ENCODE peak calls at places on chromosomes 3 and 15, in nine cellular contexts. One of them, this sample, is unnamed.

GRCh38 chr15:23532019-23532418 is 33.5 kb upstream of the MKRN3 start:
- DNase-seq in NCI-H460: peak; percentile 31
- DNase-seq in mucosa of gallbladder: no peak
- DNase-seq in coronary artery: no peak
- DNase-seq in NCI-H2081 treated with DMSO at 0.1 percent for 48 hours: no peak
- DNase-seq in HL-60: no peak
- DNase-seq in mucosa of descending colon: no peak
- DNase-seq in ACHN: no peak
- DNase-seq in AG09309: no peak
- DNase-seq in this sample: peak; percentile 66

GRCh38 chr3:33317963-33318708 is 40.9 kb downstream of the FBXL2 start:
- DNase-seq in mucosa of descending colon: no peak
- DNase-seq in HL-60: no peak
- DNase-seq in ACHN: no peak
- DNase-seq in AG09309: no peak
- DNase-seq in mucosa of gallbladder: no peak
- DNase-seq in NCI-H2081 treated with DMSO at 0.1 percent for 48 hours: no peak
- DNase-seq in coronary artery: no peak
- DNase-seq in NCI-H460: peak; percentile 8
- DNase-seq in this sample: peak; percentile 39

GRCh38 chr3:182940266-182940808 is 40.0 kb downstream of the DCUN1D1 start:
- DNase-seq in coronary artery: no peak
- DNase-seq in AG09309: no peak
- DNase-seq in ACHN: no peak
- DNase-seq in HL-60: no peak
- DNase-seq in mucosa of gallbladder: no peak
- DNase-seq in NCI-H460: no peak
- DNase-seq in mucosa of descending colon: no peak
- DNase-seq in NCI-H2081 treated with DMSO at 0.1 percent for 48 hours: no peak
- DNase-seq in this sample: no peak

GRCh38 chr3:119322021-119322522 is 27.9 kb downstream of the ARHGAP31 start:
- DNase-seq in AG09309: no peak
- DNase-seq in mucosa of gallbladder: no peak
- DNase-seq in NCI-H2081 treated with DMSO at 0.1 percent for 48 hours: no peak
- DNase-seq in ACHN: peak; percentile 23
- DNase-seq in HL-60: no peak
- DNase-seq in coronary artery: no peak
- DNase-seq in mucosa of descending colon: no peak
- DNase-seq in NCI-H460: no peak
- DNase-seq in this sample: no peak

GRCh38 chr15:73632670-73633058 is 525 bp downstream of the NPTN start:
- DNase-seq in NCI-H460: no peak
- DNase-seq in AG09309: no peak
- DNase-seq in mucosa of gallbladder: no peak
- DNase-seq in NCI-H2081 treated with DMSO at 0.1 percent for 48 hours: no peak
- DNase-seq in coronary artery: no peak
- DNase-seq in mucosa of descending colon: peak; percentile 75
- DNase-seq in ACHN: no peak
- DNase-seq in HL-60: no peak
- DNase-seq in this sample: no peak

GRCh38 chr3:175526609-175527280 is 667.6 kb downstream of the NAALADL2 start:
- DNase-seq in mucosa of gallbladder: no peak
- DNase-seq in ACHN: peak; percentile 41
- DNase-seq in coronary artery: no peak
- DNase-seq in NCI-H460: no peak
- DNase-seq in mucosa of descending colon: no peak
- DNase-seq in HL-60: no peak
- DNase-seq in AG09309: no peak
- DNase-seq in NCI-H2081 treated with DMSO at 0.1 percent for 48 hours: no peak
- DNase-seq in this sample: no peak

GRCh38 chr15:31278544-31279220 is 48.0 kb upstream of the KLF13 start:
- DNase-seq in NCI-H460: no peak
- DNase-seq in mucosa of gallbladder: peak; percentile 8
- DNase-seq in HL-60: no peak
- DNase-seq in mucosa of descending colon: no peak
- DNase-seq in ACHN: no peak
- DNase-seq in NCI-H2081 treated with DMSO at 0.1 percent for 48 hours: no peak
- DNase-seq in AG09309: no peak
- DNase-seq in coronary artery: peak; percentile 62
- DNase-seq in this sample: no peak

GRCh38 chr3:46109635-46110005 is 82.3 kb upstream of the XCR1 start:
- DNase-seq in mucosa of descending colon: no peak
- DNase-seq in HL-60: no peak
- DNase-seq in AG09309: no peak
- DNase-seq in NCI-H2081 treated with DMSO at 0.1 percent for 48 hours: no peak
- DNase-seq in NCI-H460: no peak
- DNase-seq in mucosa of gallbladder: no peak
- DNase-seq in ACHN: no peak
- DNase-seq in coronary artery: no peak
- DNase-seq in this sample: no peak

GRCh38 chr3:186807231-186807630 is 949 bp upstream of the RFC4 start:
- DNase-seq in ACHN: no peak
- DNase-seq in mucosa of descending colon: no peak
- DNase-seq in AG09309: no peak
- DNase-seq in mucosa of gallbladder: no peak
- DNase-seq in HL-60: no peak
- DNase-seq in NCI-H460: no peak
- DNase-seq in coronary artery: no peak
- DNase-seq in NCI-H2081 treated with DMSO at 0.1 percent for 48 hours: no peak
- DNase-seq in this sample: no peak